ENCODE peak calls at places on chromosomes 5 and 9, in five cellular contexts. K is GM23248, R is pancreas, Y is trophoblast cell, N is A549. Z is an unnamed sample. For H3K4me1, the result is how much of the 10 kb centered on the place peaks cover.

GRCh38 chr5:169576181-169576598 is 7.4 kb upstream of the SPDL1 start:
- DNase-seq in K (peak), R (no peak), Y (peak), N (no peak), Z (no peak)

GRCh38 chr5:15510092-15510491 is 10.1 kb downstream of the FBXL7 start:
- DNase-seq in K (peak), R (no peak), Y (no peak), N (no peak), Z (no peak)

GRCh38 chr9:573551-574410 is 267.7 kb upstream of the DMRT1 start:
- DNase-seq in K (no peak), R (no peak), Y (peak), N (no peak), Z (peak)

GRCh38 chr5:153953411-153953810 is 85.3 kb downstream of the FAM114A2 start:
- DNase-seq in K (peak), R (no peak), Y (no peak), N (no peak), Z (no peak)

GRCh38 chr9:130387398-130387797 is 57.4 kb upstream of the ASS1 start:
- DNase-seq in K (no peak), R (no peak), Y (no peak), N (no peak), Z (no peak)

GRCh38 chr9:135960328-135961276 is 571 bp downstream of the UBAC1 start:
- DNase-seq in K (peak), R (peak), Y (no peak), N (peak), Z (no peak)

GRCh38 chr9:14433841-14434511 is 120.0 kb upstream of the NFIB start:
- DNase-seq in K (peak), R (no peak), Y (no peak), N (peak), Z (no peak)

GRCh38 chr5:9468070-9468388 is 77.8 kb downstream of the SEMA5A start:
- DNase-seq in K (peak), R (no peak), Y (no peak), N (no peak), Z (no peak)

GRCh38 chr5:170746952-170747340 is 36.6 kb upstream of the GABRP start:
- DNase-seq in K (no peak), R (no peak), Y (no peak), N (no peak), Z (no peak)

GRCh38 chr5:137146402-137146889 is 352.7 kb downstream of the SPOCK1 start:
- DNase-seq in K (peak), R (no peak), Y (peak), N (peak), Z (no peak)

GRCh38 chr9:113963017-113963620 is 87.0 kb downstream of the ZNF618 start:
- DNase-seq in K (peak), R (no peak), Y (peak), N (peak), Z (peak)

GRCh38 chr9:74920944-74921626 is 31.6 kb downstream of the C9orf40 start:
- DNase-seq in K (peak), R (no peak), Y (no peak), N (no peak), Z (no peak)

GRCh38 chr9:129225815-129226214 is 47.8 kb upstream of the IER5L start:
- DNase-seq in K (peak), R (peak), Y (no peak), N (peak), Z (no peak)

GRCh38 chr5:27708579-27708978 is 670.2 kb upstream of the CDH9 start:
- DNase-seq in K (no peak), R (no peak), Y (no peak), N (peak), Z (no peak)

GRCh38 chr9:123649909-123650308 is 280.0 kb downstream of the DENND1A start:
- DNase-seq in K (no peak), R (no peak), Y (no peak), N (no peak), Z (no peak)

GRCh38 chr5:54876-55569 is 36.9 kb upstream of the PLEKHG4B start:
- DNase-seq in K (no peak), R (peak), Y (no peak), N (no peak), Z (peak)

GRCh38 chr5:122788371-122788770 is 13.5 kb downstream of the SNX2 start:
- DNase-seq in K (no peak), R (no peak), Y (no peak), N (no peak), Z (no peak)

GRCh38 chr9:72444436-72444835 is 77.0 kb upstream of the TMC1 start:
- DNase-seq in K (no peak), R (no peak), Y (peak), N (no peak), Z (no peak)

GRCh38 chr5:56696900-56697299 is 118.4 kb upstream of the MAP3K1 start:
- DNase-seq in K (peak), R (no peak), Y (no peak), N (no peak), Z (no peak)

GRCh38 chr5:56693220-56693579 is 122.1 kb upstream of the MAP3K1 start:
- DNase-seq in K (no peak), R (no peak), Y (no peak), N (no peak), Z (no peak)

GRCh38 chr5:56688402-56688801 is 126.9 kb upstream of the MAP3K1 start:
- DNase-seq in K (no peak), R (no peak), Y (no peak), N (no peak), Z (no peak)

GRCh38 chr5:56692359-56693219 is 122.8 kb upstream of the MAP3K1 start:
- DNase-seq in K (no peak), R (no peak), Y (no peak), N (no peak), Z (no peak)
- H3K4me1 ChIP-seq in K (under half), R (under half), Y (under half), N (under half), Z (under half)

GRCh38 chr5:6719417-6719816 is 6.2 kb downstream of the TENT4A start:
- DNase-seq in K (no peak), R (no peak), Y (no peak), N (no peak), Z (no peak)
- H3K4me1 ChIP-seq in K (under half), R (under half), Y (under half), N (under half), Z (under half)

GRCh38 chr5:68251804-68252648 is 36.5 kb downstream of the PIK3R1 start:
- DNase-seq in K (peak), R (no peak), Y (no peak), N (no peak), Z (no peak)

GRCh38 chr5:68251386-68251785 is 35.8 kb downstream of the PIK3R1 start:
- DNase-seq in K (no peak), R (no peak), Y (no peak), N (no peak), Z (no peak)

GRCh38 chr5:68250662-68251298 is 35.2 kb downstream of the PIK3R1 start:
- DNase-seq in K (no peak), R (no peak), Y (no peak), N (no peak), Z (no peak)

GRCh38 chr5:68253612-68254341 is 38.2 kb downstream of the PIK3R1 start:
- DNase-seq in K (peak), R (no peak), Y (no peak), N (no peak), Z (no peak)

GRCh38 chr5:68252678-68253520 is 37.3 kb downstream of the PIK3R1 start:
- DNase-seq in K (peak), R (no peak), Y (peak), N (peak), Z (peak)
- H3K4me1 ChIP-seq in K (under half), R (under half), Y (under half), N (under half), Z (half or more)

GRCh38 chr5:142683885-142684505 is 1.9 kb downstream of the FGF1 start:
- DNase-seq in K (no peak), R (no peak), Y (no peak), N (no peak), Z (no peak)
- H3K4me1 ChIP-seq in K (under half), R (under half), Y (under half), N (under half), Z (under half)

DNA sequence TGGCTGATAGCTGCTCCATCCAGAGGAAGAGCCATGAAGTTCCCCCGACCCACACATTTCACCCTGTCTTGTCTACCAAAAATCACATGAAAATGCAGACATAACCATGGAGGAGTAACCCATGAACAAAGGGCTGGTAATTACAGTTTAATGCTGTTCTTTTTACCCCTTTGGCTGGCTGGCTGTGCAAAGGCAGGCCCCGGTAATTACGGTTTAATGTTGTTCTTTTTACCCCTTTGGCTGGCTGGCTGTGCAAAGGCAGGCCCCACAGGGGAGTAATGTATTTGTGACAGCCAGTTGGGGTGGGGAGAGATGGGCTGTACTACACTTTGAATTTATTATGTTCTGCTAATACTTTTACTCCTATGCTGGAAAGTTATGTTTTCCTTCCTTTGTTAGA is 41.7 kb downstream of the PIK3R1 start:
- DNase-seq in K (no peak), R (no peak), Y (no peak), N (no peak), Z (no peak)
- H3K4me1 ChIP-seq in K (under half), R (under half), Y (under half), N (under half), Z (under half)

GRCh38 chr9:93039976-93040375 is 18.5 kb upstream of the SUSD3 start:
- DNase-seq in K (no peak), R (no peak), Y (no peak), N (no peak), Z (no peak)
- H3K4me1 ChIP-seq in K (under half), R (under half), Y (under half), N (under half), Z (under half)